ENCODE peak calls at places on chromosomes 13 and 19, in six cellular contexts. D is fibroblast of lung, F is pancreas, I is glutamatergic neuron, U is HL-60, H is nephron progenitor cell. C is an unnamed sample.

GRCh38 chr19:49469828-49470614 is 4.0 kb upstream of the FLT3LG start:
- DNase-seq in D (no peak), I (peak), U (peak), H (no peak), F (no peak), C (no peak)

GRCh38 chr19:58003153-58003828 is 671 bp upstream of the ZNF606 start:
- DNase-seq in F (peak), I (no peak), H (no peak), D (peak), U (no peak), C (no peak)

GRCh38 chr13:27259831-27260230 is 8.5 kb downstream of the RPL21 start:
- DNase-seq in I (no peak), H (no peak), F (no peak), U (no peak), D (no peak), C (no peak)

GRCh38 chr19:6963937-6964336 is 57.3 kb downstream of the MBD3L2B start:
- DNase-seq in F (no peak), U (peak), I (no peak), D (no peak), H (no peak), C (no peak)

GRCh38 chr13:34943675-34944634 is 1.9 kb downstream of the NBEA start:
- DNase-seq in U (no peak), D (no peak), H (no peak), I (no peak), F (no peak), C (no peak)

GRCh38 chr13:79385694-79386093 is 20.4 kb downstream of the RBM26 start:
- DNase-seq in F (no peak), D (no peak), I (no peak), U (peak), H (no peak), C (no peak)

GRCh38 chr19:29858000-29858596 is 46.3 kb downstream of the CCNE1 start:
- DNase-seq in H (no peak), U (peak), D (no peak), I (peak), F (peak), C (no peak)

GRCh38 chr19:29872224-29872731 is 60.5 kb downstream of the CCNE1 start:
- DNase-seq in H (peak), U (no peak), I (peak), F (no peak), D (peak), C (no peak)

GRCh38 chr13:36706755-36707154 is 32.9 kb downstream of the SERTM1 start:
- DNase-seq in I (no peak), D (no peak), F (no peak), H (no peak), U (no peak), C (no peak)

GRCh38 chr19:46967578-46968018 is 52.0 kb upstream of the NPAS1 start:
- DNase-seq in F (no peak), U (no peak), I (no peak), D (no peak), H (peak), C (no peak)

GRCh38 chr13:109114991-109115390 is 485.6 kb downstream of the MYO16 start:
- DNase-seq in H (no peak), U (no peak), D (no peak), F (no peak), I (no peak), C (no peak)

GRCh38 chr19:9453953-9454352 is 18.6 kb upstream of the ZNF266 start:
- DNase-seq in H (no peak), F (no peak), I (no peak), D (no peak), U (no peak), C (no peak)

GRCh38 chr13:80040219-80040976 is 300.5 kb downstream of the SPRY2 start:
- DNase-seq in D (peak), U (no peak), F (no peak), I (no peak), H (no peak), C (no peak)

GRCh38 chr13:48511621-48512232 is 21.2 kb downstream of the RCBTB2 start:
- DNase-seq in F (no peak), I (no peak), D (no peak), H (no peak), U (no peak), C (no peak)

GRCh38 chr13:111604087-111604486 is 283.6 kb downstream of the TEX29 start:
- DNase-seq in H (no peak), I (no peak), F (no peak), D (no peak), U (no peak), C (no peak)

GRCh38 chr19:29834991-29835390 is 23.2 kb downstream of the CCNE1 start:
- DNase-seq in I (no peak), D (no peak), U (peak), F (no peak), H (no peak), C (no peak)

GRCh38 chr13:58542530-58542929 is 911.0 kb downstream of the PCDH17 start:
- DNase-seq in U (no peak), F (no peak), H (no peak), I (no peak), D (no peak), C (no peak)

GRCh38 chr13:42395066-42395821 is 123.3 kb downstream of the AKAP11 start:
- DNase-seq in F (no peak), D (no peak), H (no peak), U (no peak), I (no peak), C (no peak)

GRCh38 chr19:19826875-19827274 is 5.3 kb upstream of the ZNF506 start:
- DNase-seq in I (no peak), D (no peak), U (no peak), H (no peak), F (no peak), C (no peak)

GRCh38 chr19:36054733-36055686 is at the start of gene WDR62:
- DNase-seq in U (peak), I (peak), D (no peak), H (peak), F (peak), C (peak)

GRCh38 chr13:40082644-40083043 is 427.2 kb downstream of the COG6 start:
- DNase-seq in I (no peak), H (no peak), F (peak), U (no peak), D (no peak), C (no peak)

GRCh38 chr19:18809149-18809978 is 18.3 kb upstream of the COMP start:
- DNase-seq in U (peak), I (no peak), H (no peak), D (peak), F (no peak), C (no peak)

DNA sequence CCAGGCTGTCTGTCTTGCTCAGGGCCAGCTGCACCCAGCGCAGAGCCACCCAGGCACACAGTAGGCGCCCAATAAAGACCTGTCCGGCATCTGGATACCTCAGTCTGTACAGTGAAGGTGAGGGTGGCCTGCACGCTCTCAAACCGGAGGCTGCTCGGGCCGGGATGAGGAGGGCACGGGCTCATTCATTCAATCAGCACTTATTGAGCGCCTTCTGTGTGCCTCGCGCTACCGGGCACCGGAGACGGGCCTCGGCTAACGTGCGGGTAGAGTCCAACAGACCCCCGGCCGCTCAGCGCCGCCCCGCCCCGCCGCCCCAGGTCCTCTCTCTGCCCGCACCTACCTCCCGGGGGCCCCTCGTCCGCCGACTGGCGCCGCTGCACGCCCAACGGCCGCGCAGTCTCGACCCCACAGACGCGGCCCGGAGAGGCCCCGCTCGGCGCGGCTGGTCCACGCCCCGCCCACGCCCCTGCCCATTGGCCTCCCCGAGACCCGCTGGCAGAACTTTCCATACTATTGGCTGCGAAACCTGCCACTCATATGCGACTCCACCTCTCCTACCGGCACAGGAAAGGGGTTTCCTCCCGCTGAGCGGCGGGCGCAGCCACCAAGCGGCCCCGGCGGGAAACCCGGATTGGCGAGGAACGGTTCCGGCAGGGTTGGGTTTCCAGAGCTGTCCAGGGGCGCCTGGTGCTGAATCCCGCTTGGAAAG is at the start of gene SLC39A3:
- DNase-seq in I (peak), F (peak), D (peak), H (peak), U (peak), C (peak)
- TF ChIP-seq CTCF in I (no peak), F (no peak), D (peak), H (no peak), U (no peak), C (no peak)

GRCh38 chr19:45125975-45126493 is 33.1 kb downstream of the PPP1R37 start:
- DNase-seq in I (peak), H (peak), D (peak), U (peak), F (peak), C (no peak)
- TF ChIP-seq CTCF in I (peak), H (peak), D (peak), U (peak), F (peak), C (peak)

DNA sequence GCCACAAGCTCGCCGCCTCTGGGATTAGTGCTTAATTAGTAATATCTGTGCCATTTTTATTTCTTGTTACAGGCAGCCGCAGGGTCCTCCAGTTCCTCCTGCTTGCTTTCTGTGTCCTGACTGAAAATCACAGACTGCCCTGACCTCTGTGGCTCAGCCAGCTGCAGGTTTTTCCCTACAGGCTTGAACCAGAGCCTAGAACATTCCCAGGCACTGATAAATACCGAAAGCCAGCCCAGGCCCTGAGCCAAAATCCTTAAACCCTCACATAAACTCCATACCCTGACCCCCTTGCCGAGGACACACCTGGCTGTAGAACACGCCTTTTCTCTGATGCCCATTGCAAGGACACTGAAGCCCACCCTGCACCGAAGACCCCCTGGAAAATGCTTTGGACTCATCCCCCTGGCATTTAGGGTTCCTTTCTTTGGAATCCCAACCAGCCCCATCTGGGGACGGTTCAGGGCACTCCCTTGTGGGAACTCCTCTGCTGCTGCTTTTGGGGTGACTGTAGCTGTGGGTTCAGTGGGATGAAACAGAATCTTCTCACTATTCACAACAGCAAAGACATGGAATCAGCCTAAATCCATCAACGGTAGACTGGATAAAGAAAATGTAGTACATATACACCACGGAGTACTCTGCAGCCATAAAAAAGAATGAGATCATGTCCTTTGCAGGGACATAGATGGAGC is 15.5 kb downstream of the DPP9 start:
- DNase-seq in D (peak), U (no peak), I (no peak), H (no peak), F (peak), C (no peak)
- TF ChIP-seq CTCF in D (no peak), U (no peak), I (no peak), H (no peak), F (no peak), C (no peak)

GRCh38 chr19:15575406-15575805 is 39.6 kb upstream of the CYP4F8 start:
- DNase-seq in U (no peak), F (no peak), I (no peak), H (no peak), D (no peak), C (no peak)
- TF ChIP-seq CTCF in U (no peak), F (no peak), I (no peak), H (no peak), D (no peak), C (no peak)

DNA sequence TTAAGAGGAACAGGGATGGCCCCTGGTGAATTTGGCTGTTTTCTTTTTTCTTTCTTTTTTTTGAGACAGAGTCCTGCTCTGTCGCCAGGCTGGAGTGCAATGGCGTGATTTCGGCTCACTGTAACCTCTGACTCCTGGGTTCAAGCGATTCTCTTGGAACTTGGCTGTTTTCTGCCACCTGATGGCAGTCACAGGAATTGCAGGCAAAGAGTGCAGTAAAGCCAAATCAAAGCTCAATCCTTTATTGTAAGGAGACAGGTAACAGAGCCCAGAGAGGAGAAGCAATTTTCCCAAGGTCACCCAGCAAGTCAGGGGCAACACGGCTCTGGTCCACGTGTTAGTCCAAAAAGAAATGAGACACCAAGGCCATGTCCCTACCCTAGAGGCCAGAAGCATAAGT is 6.2 kb downstream of the TINCR start:
- DNase-seq in U (no peak), I (no peak), H (no peak), F (no peak), D (no peak), C (no peak)
- TF ChIP-seq CTCF in U (peak), I (peak), H (peak), F (no peak), D (peak), C (peak)

GRCh38 chr19:23439623-23440022 is 44.4 kb upstream of the ZNF91 start:
- DNase-seq in F (no peak), U (no peak), H (no peak), I (no peak), D (no peak), C (no peak)

GRCh38 chr19:23437901-23438300 is 42.6 kb upstream of the ZNF91 start:
- DNase-seq in U (no peak), H (no peak), I (no peak), F (no peak), D (no peak), C (no peak)

GRCh38 chr19:23436944-23437343 is 41.7 kb upstream of the ZNF91 start:
- DNase-seq in H (no peak), F (no peak), I (no peak), D (no peak), U (no peak), C (no peak)

GRCh38 chr19:23440207-23440606 is 44.9 kb upstream of the ZNF91 start:
- DNase-seq in D (no peak), F (no peak), H (no peak), I (no peak), U (no peak), C (no peak)

GRCh38 chr19:23440791-23441190 is 45.5 kb upstream of the ZNF91 start:
- DNase-seq in H (peak), F (no peak), D (no peak), U (no peak), I (peak), C (no peak)
- TF ChIP-seq CTCF in H (peak), F (no peak), D (peak), U (peak), I (peak), C (no peak)

GRCh38 chr13:101149735-101150380 is 266.4 kb downstream of the NALCN start:
- DNase-seq in U (no peak), H (peak), I (peak), D (peak), F (no peak), C (no peak)
- TF ChIP-seq CTCF in U (no peak), H (peak), I (peak), D (peak), F (no peak), C (peak)

DNA sequence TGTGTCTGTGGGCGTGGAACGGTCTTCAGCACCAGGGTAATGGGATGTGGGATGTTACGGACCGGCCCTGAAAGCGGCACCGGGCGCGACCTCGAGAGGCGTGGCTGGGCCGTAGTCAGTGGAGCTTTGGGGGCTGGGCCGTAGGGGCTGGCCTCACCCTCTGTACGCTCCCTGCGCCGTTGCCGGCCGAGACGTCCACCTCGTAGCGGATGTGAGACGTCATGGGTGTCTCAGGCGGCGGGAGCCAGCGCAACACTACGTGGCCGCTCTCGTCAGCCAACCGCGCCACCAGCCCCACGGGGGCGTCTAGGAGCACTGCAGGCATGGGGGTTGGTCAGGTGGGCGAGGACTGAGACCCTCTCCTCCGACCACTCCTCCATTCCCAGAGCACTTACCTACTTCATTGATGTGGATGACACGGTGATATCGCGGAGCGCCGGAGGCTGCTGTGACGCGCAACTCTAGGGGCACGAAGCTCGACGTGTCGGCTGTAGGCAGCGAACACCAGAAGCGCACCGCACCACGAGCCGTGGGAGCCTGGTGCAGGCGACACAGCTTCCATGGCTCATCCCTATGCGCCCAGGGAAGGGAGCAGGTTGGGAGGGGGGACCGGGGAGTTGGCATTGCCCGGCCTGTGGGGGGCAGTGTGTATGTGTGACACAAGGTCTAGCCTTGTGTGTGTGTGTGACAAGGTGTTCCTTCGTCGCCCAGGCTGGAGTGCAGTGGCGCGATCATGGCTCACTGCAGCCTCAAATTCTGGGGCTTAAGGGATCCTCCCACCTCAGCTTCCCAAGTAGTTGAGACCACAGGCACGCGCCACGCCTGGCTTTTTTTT is 2.4 kb downstream of the EPOR start:
- DNase-seq in H (peak), D (peak), I (peak), F (peak), U (peak), C (peak)
- TF ChIP-seq CTCF in H (no peak), D (no peak), I (no peak), F (no peak), U (no peak), C (peak)

C was measured in D721Med.